ENCODE peak calls at places on chromosomes 2 and 18, in four cellular contexts. V, T, Y and J are unnamed samples.

GRCh38 chr2:64625352-64626145 is 28.2 kb downstream of the SERTAD2 start:
- DNase-seq in V (no peak), T (no peak), Y (no peak), J (no peak)

GRCh38 chr2:118272391-118272790 is 184.1 kb downstream of the INSIG2 start:
- DNase-seq in V (no peak), T (no peak), Y (no peak), J (no peak)

GRCh38 chr2:175414872-175415487 is 233.5 kb upstream of the ATP5MC3 start:
- DNase-seq in V (peak), T (peak), Y (peak), J (peak)

GRCh38 chr18:32326450-32327309 is 136.8 kb downstream of the MEP1B start:
- DNase-seq in V (no peak), T (no peak), Y (no peak), J (no peak)

GRCh38 chr2:120237491-120237902 is 14.3 kb upstream of the TMEM185B start:
- DNase-seq in V (no peak), T (no peak), Y (peak), J (peak)

GRCh38 chr18:10017048-10017447 is 103.2 kb downstream of the VAPA start:
- DNase-seq in V (no peak), T (no peak), Y (no peak), J (no peak)

GRCh38 chr2:73979021-73979420 is 5.7 kb upstream of the TET3 start:
- DNase-seq in V (peak), T (no peak), Y (no peak), J (no peak)

GRCh38 chr2:211390506-211390905 is 834.1 kb downstream of the CPS1 start:
- DNase-seq in V (no peak), T (no peak), Y (no peak), J (no peak)

GRCh38 chr2:185456517-185456916 is 282.1 kb upstream of the FSIP2 start:
- DNase-seq in V (no peak), T (no peak), Y (no peak), J (no peak)